ENCODE peak calls at places on chromosome 15, in four cellular contexts. One of them, this sample, is unnamed.

GRCh38 chr15:63601727-63602185 is 4.6 kb downstream of the FBXL22 start:
- DNase-seq in tibial artery: no peak
- DNase-seq in heart right ventricle: no peak
- DNase-seq in adrenal gland: no peak
- DNase-seq in this sample: peak

GRCh38 chr15:51198701-51199253 is 104.1 kb upstream of the TNFAIP8L3 start:
- DNase-seq in heart right ventricle: no peak
- DNase-seq in tibial artery: no peak
- DNase-seq in adrenal gland: no peak
- DNase-seq in this sample: no peak

GRCh38 chr15:23869391-23869790 is 182.3 kb upstream of the NDN start:
- DNase-seq in tibial artery: no peak
- DNase-seq in heart right ventricle: peak
- DNase-seq in adrenal gland: peak
- DNase-seq in this sample: no peak

GRCh38 chr15:61974118-61974517 is 86.1 kb downstream of the VPS13C start:
- DNase-seq in heart right ventricle: no peak
- DNase-seq in adrenal gland: no peak
- DNase-seq in tibial artery: no peak
- DNase-seq in this sample: no peak

GRCh38 chr15:66038387-66039116 is 169.3 kb downstream of the RAB11A start:
- DNase-seq in heart right ventricle: no peak
- DNase-seq in tibial artery: no peak
- DNase-seq in adrenal gland: no peak
- DNase-seq in this sample: no peak

GRCh38 chr15:64044315-64045105 is 1.8 kb downstream of the DAPK2 start:
- DNase-seq in adrenal gland: no peak
- DNase-seq in tibial artery: no peak
- DNase-seq in heart right ventricle: no peak
- DNase-seq in this sample: peak

GRCh38 chr15:86329311-86330013 is 249.8 kb downstream of the AGBL1 start:
- DNase-seq in heart right ventricle: no peak
- DNase-seq in adrenal gland: no peak
- DNase-seq in tibial artery: no peak
- DNase-seq in this sample: no peak

GRCh38 chr15:62920569-62921502 is 121.7 kb upstream of the TPM1 start:
- DNase-seq in adrenal gland: peak
- DNase-seq in heart right ventricle: peak
- DNase-seq in tibial artery: peak
- DNase-seq in this sample: no peak

GRCh38 chr15:71705151-71705550 is 105.2 kb upstream of the NR2E3 start:
- DNase-seq in adrenal gland: no peak
- DNase-seq in heart right ventricle: no peak
- DNase-seq in tibial artery: no peak
- DNase-seq in this sample: no peak

GRCh38 chr15:28914046-28914445 is 28.3 kb downstream of the APBA2 start:
- DNase-seq in heart right ventricle: no peak
- DNase-seq in adrenal gland: no peak
- DNase-seq in tibial artery: no peak
- DNase-seq in this sample: no peak

GRCh38 chr15:55420171-55420871 is 12.0 kb downstream of the PIERCE2 start:
- DNase-seq in adrenal gland: no peak
- DNase-seq in heart right ventricle: no peak
- DNase-seq in tibial artery: no peak
- DNase-seq in this sample: no peak

GRCh38 chr15:58698887-58699641 is 50.4 kb downstream of the ADAM10 start:
- DNase-seq in tibial artery: no peak
- DNase-seq in adrenal gland: no peak
- DNase-seq in heart right ventricle: no peak
- DNase-seq in this sample: no peak

GRCh38 chr15:63190993-63191392 is 1.6 kb downstream of the RAB8B start:
- DNase-seq in adrenal gland: no peak
- DNase-seq in tibial artery: no peak
- DNase-seq in heart right ventricle: no peak
- DNase-seq in this sample: no peak

GRCh38 chr15:78979456-78980320 is 34.8 kb upstream of the CTSH start:
- DNase-seq in heart right ventricle: no peak
- DNase-seq in tibial artery: peak
- DNase-seq in adrenal gland: peak
- DNase-seq in this sample: peak

GRCh38 chr15:57496946-57497944 is 94.5 kb upstream of the MYZAP start:
- DNase-seq in tibial artery: no peak
- DNase-seq in adrenal gland: no peak
- DNase-seq in heart right ventricle: no peak
- DNase-seq in this sample: no peak

GRCh38 chr15:41992151-41992802 is 19.9 kb upstream of the EHD4 start:
- DNase-seq in heart right ventricle: no peak
- DNase-seq in tibial artery: no peak
- DNase-seq in adrenal gland: no peak
- DNase-seq in this sample: no peak

GRCh38 chr15:98718426-98719168 is 70.3 kb downstream of the IGF1R start:
- DNase-seq in adrenal gland: no peak
- DNase-seq in tibial artery: no peak
- DNase-seq in heart right ventricle: no peak
- DNase-seq in this sample: no peak

GRCh38 chr15:98720036-98720435 is 71.7 kb downstream of the IGF1R start:
- DNase-seq in adrenal gland: no peak
- DNase-seq in tibial artery: no peak
- DNase-seq in heart right ventricle: no peak
- DNase-seq in this sample: no peak

GRCh38 chr15:98717942-98718341 is 69.6 kb downstream of the IGF1R start:
- DNase-seq in tibial artery: no peak
- DNase-seq in adrenal gland: no peak
- DNase-seq in heart right ventricle: no peak
- DNase-seq in this sample: no peak

GRCh38 chr15:98720577-98720976 is 72.2 kb downstream of the IGF1R start:
- DNase-seq in tibial artery: no peak
- DNase-seq in adrenal gland: no peak
- DNase-seq in heart right ventricle: no peak
- DNase-seq in this sample: no peak

GRCh38 chr15:98719169-98719515 is 70.8 kb downstream of the IGF1R start:
- DNase-seq in tibial artery: no peak
- DNase-seq in adrenal gland: no peak
- DNase-seq in heart right ventricle: no peak
- DNase-seq in this sample: no peak
- H3K4me3 ChIP-seq in tibial artery: no peak
- H3K4me3 ChIP-seq in adrenal gland: no peak
- H3K4me3 ChIP-seq in heart right ventricle: no peak
- H3K4me3 ChIP-seq in this sample: no peak

GRCh38 chr15:43190178-43190577 is 5.0 kb downstream of the CCNDBP1 start:
- DNase-seq in heart right ventricle: peak
- DNase-seq in adrenal gland: peak
- DNase-seq in tibial artery: no peak
- DNase-seq in this sample: no peak

GRCh38 chr15:43189296-43189695 is 4.1 kb downstream of the CCNDBP1 start:
- DNase-seq in heart right ventricle: no peak
- DNase-seq in adrenal gland: no peak
- DNase-seq in tibial artery: no peak
- DNase-seq in this sample: no peak

GRCh38 chr15:43186003-43186353 is 775 bp downstream of the CCNDBP1 start:
- DNase-seq in adrenal gland: peak
- DNase-seq in tibial artery: no peak
- DNase-seq in heart right ventricle: no peak
- DNase-seq in this sample: no peak

GRCh38 chr15:43185161-43186002 is at the start of gene CCNDBP1:
- DNase-seq in adrenal gland: peak
- DNase-seq in heart right ventricle: peak
- DNase-seq in tibial artery: peak
- DNase-seq in this sample: peak

DNA sequence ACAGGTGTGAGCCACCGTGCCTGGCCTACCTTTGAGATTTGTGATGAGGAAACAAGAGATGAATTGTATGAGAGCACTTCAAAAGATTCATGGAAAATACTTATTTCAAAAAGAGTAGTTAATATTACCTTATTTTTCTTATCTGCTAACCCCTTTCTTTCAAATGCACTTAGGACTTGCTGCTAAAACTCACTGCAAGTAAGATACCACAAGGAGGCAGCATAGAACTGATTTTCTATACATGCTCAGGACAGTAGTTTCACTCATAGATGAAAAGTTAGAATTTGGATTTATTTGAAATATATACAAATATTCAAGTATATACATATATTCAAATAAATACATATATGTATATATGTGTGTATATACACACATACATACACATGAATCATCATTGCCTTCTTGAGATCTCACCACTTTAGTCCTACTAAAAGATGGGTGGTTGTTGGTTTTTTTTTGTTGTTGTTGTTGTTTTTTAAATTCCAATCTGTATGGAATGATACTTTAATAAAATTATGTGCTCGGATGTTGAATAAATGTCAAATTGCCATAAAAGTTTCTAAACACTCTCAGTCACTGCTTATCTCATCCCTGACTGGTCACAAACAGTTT is 2.4 kb downstream of the CCNDBP1 start:
- DNase-seq in heart right ventricle: no peak
- DNase-seq in adrenal gland: no peak
- DNase-seq in tibial artery: no peak
- DNase-seq in this sample: no peak
- H3K4me3 ChIP-seq in heart right ventricle: no peak
- H3K4me3 ChIP-seq in adrenal gland: no peak
- H3K4me3 ChIP-seq in tibial artery: no peak
- H3K4me3 ChIP-seq in this sample: no peak

GRCh38 chr15:33115191-33115861 is 79.2 kb downstream of the FMN1 start:
- DNase-seq in adrenal gland: no peak
- DNase-seq in tibial artery: no peak
- DNase-seq in heart right ventricle: no peak
- DNase-seq in this sample: no peak
- H3K4me3 ChIP-seq in adrenal gland: no peak
- H3K4me3 ChIP-seq in tibial artery: no peak
- H3K4me3 ChIP-seq in heart right ventricle: no peak
- H3K4me3 ChIP-seq in this sample: no peak

GRCh38 chr15:40339621-40339945 is 1.2 kb downstream of the CCDC9B start:
- DNase-seq in heart right ventricle: no peak
- DNase-seq in tibial artery: no peak
- DNase-seq in adrenal gland: no peak
- DNase-seq in this sample: no peak
- H3K4me3 ChIP-seq in heart right ventricle: peak
- H3K4me3 ChIP-seq in tibial artery: peak
- H3K4me3 ChIP-seq in adrenal gland: no peak
- H3K4me3 ChIP-seq in this sample: no peak

GRCh38 chr15:74869726-74870407 is 3.3 kb downstream of the SCAMP2 start:
- DNase-seq in adrenal gland: peak
- DNase-seq in tibial artery: peak
- DNase-seq in heart right ventricle: peak
- DNase-seq in this sample: peak
- H3K4me3 ChIP-seq in adrenal gland: no peak
- H3K4me3 ChIP-seq in tibial artery: no peak
- H3K4me3 ChIP-seq in heart right ventricle: peak
- H3K4me3 ChIP-seq in this sample: peak

GRCh38 chr15:33454996-33455395 is 144.2 kb downstream of the RYR3 start:
- DNase-seq in tibial artery: no peak
- DNase-seq in adrenal gland: no peak
- DNase-seq in heart right ventricle: no peak
- DNase-seq in this sample: no peak
- H3K4me3 ChIP-seq in tibial artery: no peak
- H3K4me3 ChIP-seq in adrenal gland: no peak
- H3K4me3 ChIP-seq in heart right ventricle: no peak
- H3K4me3 ChIP-seq in this sample: no peak